ENCODE peak calls at places on chromosomes 3 and 15, in six cellular contexts. F is neuronal stem cell; E is heart left ventricle; U is CD4-positive, alpha-beta T cell; V is breast epithelium; P is A549. Y is an unnamed sample.

GRCh38 chr3:172524611-172525010 is 1.4 kb upstream of the TNFSF10 start:
- DNase-seq in P (no peak), V (no peak), E (no peak), F (no peak), U (no peak), Y (no peak)

GRCh38 chr3:85252686-85253085 is 293.9 kb downstream of the CADM2 start:
- DNase-seq in U (no peak), F (no peak), E (no peak), V (no peak), P (no peak), Y (no peak)

GRCh38 chr3:24128195-24129005 is 183.3 kb downstream of the NR1D2 start:
- DNase-seq in F (no peak), P (peak; percentile 16), E (no peak), U (no peak), V (no peak), Y (no peak)

GRCh38 chr3:152185941-152186630 is 82.6 kb upstream of the MBNL1 start:
- DNase-seq in P (no peak), F (no peak), E (no peak), U (no peak), V (no peak), Y (no peak)

GRCh38 chr15:40282144-40282869 is 557 bp downstream of the ANKRD63 start:
- DNase-seq in F (no peak), U (peak; percentile 32), P (peak; percentile 64), V (no peak), E (no peak), Y (no peak)

GRCh38 chr15:71341811-71342550 is 226.7 kb downstream of the THSD4 start:
- DNase-seq in F (no peak), V (no peak), E (no peak), U (no peak), P (no peak), Y (no peak)

GRCh38 chr3:13272831-13273603 is 147.1 kb downstream of the NUP210 start:
- DNase-seq in V (no peak), E (no peak), F (no peak), U (no peak), P (no peak), Y (no peak)

GRCh38 chr3:100040446-100040845 is 73.9 kb downstream of the FILIP1L start:
- DNase-seq in P (no peak), V (no peak), F (no peak), E (peak; percentile 57), U (no peak), Y (no peak)

GRCh38 chr15:68447976-68448755 is 16.2 kb upstream of the ITGA11 start:
- DNase-seq in V (no peak), E (no peak), U (no peak), P (no peak), F (no peak), Y (no peak)

GRCh38 chr3:122681294-122682015 is 816 bp downstream of the PARP14 start:
- DNase-seq in F (no peak), V (no peak), P (no peak), U (no peak), E (no peak), Y (no peak)

GRCh38 chr15:68644996-68645395 is 66.2 kb downstream of the CORO2B start:
- DNase-seq in E (no peak), P (no peak), U (no peak), V (no peak), F (no peak), Y (no peak)

GRCh38 chr3:151085227-151085888 is at the start of gene MED12L:
- DNase-seq in V (no peak), E (peak; percentile 66), U (no peak), P (peak; percentile 77), F (peak; percentile 79), Y (peak; percentile 46)

GRCh38 chr15:56805466-56806146 is 72.3 kb upstream of the ZNF280D start:
- DNase-seq in V (no peak), F (no peak), P (peak; percentile 71), U (no peak), E (no peak), Y (peak; percentile 67)

GRCh38 chr3:4580346-4581019 is 87.3 kb downstream of the ITPR1 start:
- DNase-seq in U (no peak), P (no peak), V (no peak), E (peak; percentile 12), F (no peak), Y (no peak)

GRCh38 chr3:159854500-159855124 is 134.0 kb upstream of the IL12A start:
- DNase-seq in P (peak; percentile 69), E (no peak), V (no peak), F (no peak), U (no peak), Y (no peak)

GRCh38 chr3:58163234-58163633 is 47.5 kb downstream of the DNASE1L3 start:
- DNase-seq in P (no peak), E (no peak), F (no peak), U (no peak), V (no peak), Y (no peak)

GRCh38 chr15:40912478-40912877 is 16.7 kb upstream of the DLL4 start:
- DNase-seq in P (no peak), E (no peak), F (no peak), U (no peak), V (no peak), Y (no peak)

GRCh38 chr3:182046365-182046764 is 334.6 kb downstream of the SOX2 start:
- DNase-seq in U (no peak), P (no peak), E (no peak), F (no peak), V (no peak), Y (no peak)

GRCh38 chr3:10164546-10165393 is at the start of gene IRAK2:
- DNase-seq in E (peak; percentile 76), U (peak; percentile 42), P (peak; percentile 67), F (peak; percentile 54), V (peak; percentile 39), Y (peak; percentile 51)

GRCh38 chr15:70523634-70524033 is 239.7 kb downstream of the UACA start:
- DNase-seq in V (no peak), P (no peak), U (no peak), F (no peak), E (no peak), Y (no peak)

GRCh38 chr3:186060222-186060621 is 48.7 kb downstream of the ETV5 start:
- DNase-seq in E (no peak), P (no peak), V (no peak), F (no peak), U (no peak), Y (no peak)

GRCh38 chr3:53162672-53163458 is 1.9 kb downstream of the PRKCD start:
- DNase-seq in P (no peak), F (no peak), U (peak; percentile 28), E (no peak), V (no peak), Y (no peak)

GRCh38 chr3:134651347-134652041 is 672 bp upstream of the KY start:
- DNase-seq in U (no peak), E (peak; percentile 70), V (peak; percentile 38), P (no peak), F (no peak), Y (no peak)

GRCh38 chr15:48555244-48555804 is 90.2 kb downstream of the FBN1 start:
- DNase-seq in V (no peak), P (no peak), U (no peak), E (no peak), F (no peak), Y (no peak)

DNA sequence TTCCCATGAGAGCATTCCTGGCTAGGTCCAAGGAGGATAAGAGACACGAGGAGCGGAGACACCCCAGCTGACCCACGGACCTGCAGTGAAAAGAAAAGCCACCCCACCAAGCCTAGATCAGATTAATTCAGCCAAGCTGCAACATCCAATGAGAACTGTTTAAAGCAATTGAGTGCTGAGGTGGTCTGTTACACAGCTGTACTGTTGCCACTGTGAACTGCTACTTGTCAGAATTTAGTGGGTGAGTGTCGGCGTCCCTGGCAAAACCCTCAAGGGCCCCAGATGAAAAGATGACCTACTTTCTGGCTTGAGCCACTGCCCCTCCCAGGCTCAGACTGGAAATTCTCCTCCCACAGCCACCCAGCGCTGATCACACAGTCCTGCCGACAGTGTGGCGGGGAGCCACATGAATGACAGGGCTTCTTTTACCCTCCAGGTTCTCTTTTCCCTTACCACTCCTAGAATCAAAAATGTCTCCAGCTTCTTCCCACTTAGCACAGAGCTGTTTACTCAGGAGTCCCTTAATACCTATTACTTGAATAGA is 26.4 kb upstream of the KBTBD12 start:
- DNase-seq in F (no peak), U (no peak), V (no peak), E (no peak), P (no peak), Y (no peak)
- H3K27ac ChIP-seq in F (no peak overlapping the region), U (no peak overlapping the region), V (no peak overlapping the region), E (no peak overlapping the region), P (no peak overlapping the region), Y (peak overlapping the region; percentile 1)

DNA sequence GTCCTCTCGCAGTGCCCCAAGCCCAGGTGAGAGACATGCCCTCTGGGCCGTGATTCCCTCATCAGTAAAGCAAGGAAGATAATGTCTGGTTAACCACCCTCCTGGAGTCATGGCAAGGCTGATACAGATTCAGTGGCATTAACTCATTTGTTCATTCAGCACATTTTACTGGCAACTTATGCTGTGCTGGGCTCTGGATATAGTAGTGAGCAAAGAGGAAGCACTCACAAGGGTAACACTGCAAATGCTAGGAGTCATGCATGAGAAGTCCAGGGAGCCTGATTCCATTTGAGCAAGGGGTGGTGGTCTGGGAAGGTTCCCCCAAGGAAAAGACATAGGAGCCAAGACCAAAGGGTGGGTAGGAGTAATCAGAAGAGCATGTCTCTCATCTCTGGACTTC is 50.2 kb downstream of the SMAD3 start:
- DNase-seq in V (no peak), P (no peak), F (no peak), U (no peak), E (no peak), Y (no peak)
- H3K27ac ChIP-seq in V (peak overlapping the region; percentile 54), P (peak overlapping the region; percentile 92), F (no peak overlapping the region), U (no peak overlapping the region), E (no peak overlapping the region), Y (no peak overlapping the region)

DNA sequence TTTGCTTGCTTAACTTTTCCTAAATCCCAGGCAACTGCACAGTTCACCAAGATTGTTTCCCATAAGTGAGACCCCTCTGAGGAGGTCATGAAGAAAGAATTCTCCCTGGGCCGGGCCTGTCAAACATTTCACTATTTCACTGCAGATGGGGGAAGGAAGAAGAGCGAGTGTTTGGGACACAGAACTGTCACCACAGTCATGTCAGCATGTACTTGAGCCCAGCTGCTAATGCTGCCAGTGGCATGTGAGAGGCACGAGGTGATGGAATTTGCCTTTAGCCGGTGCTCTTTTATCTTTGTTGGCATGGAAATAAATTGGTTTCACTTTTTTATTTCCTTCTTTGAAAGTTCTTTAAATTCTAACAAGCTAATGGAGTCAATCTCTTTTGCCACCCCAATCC is 277.9 kb upstream of the GADL1 start:
- DNase-seq in P (no peak), E (no peak), V (no peak), U (no peak), F (no peak), Y (no peak)
- H3K27ac ChIP-seq in P (no peak overlapping the region), E (no peak overlapping the region), V (no peak overlapping the region), U (no peak overlapping the region), F (no peak overlapping the region), Y (no peak overlapping the region)

GRCh38 chr3:46958469-46959168 is 17.9 kb downstream of the CCDC12 start:
- DNase-seq in F (no peak), V (no peak), E (no peak), U (no peak), P (no peak), Y (no peak)
- H3K27ac ChIP-seq in F (no peak overlapping the region), V (peak overlapping the region; percentile 86), E (peak overlapping the region; percentile 78), U (no peak overlapping the region), P (peak overlapping the region; percentile 26), Y (peak overlapping the region; percentile 78)

GRCh38 chr3:55562672-55563071 is 75.6 kb upstream of the WNT5A start:
- DNase-seq in V (no peak), E (no peak), U (no peak), F (no peak), P (no peak), Y (no peak)
- H3K27ac ChIP-seq in V (no peak overlapping the region), E (no peak overlapping the region), U (no peak overlapping the region), F (no peak overlapping the region), P (no peak overlapping the region), Y (no peak overlapping the region)